ENCODE peak calls at places on chromosomes 16 and 17, in ten cellular contexts. E is Caki2; H is stimulated activated naive B cell treated with anti-CD40 and anti-IgM and Interleukin-4, amounts not matched to agents 10 μg/mL and 1 μg/mL and 100 μg/mL, for 72 hours; V is RWPE1; K is T-cell; B is gastrocnemius medialis; S is CD8-positive, alpha-beta memory T cell; X is stimulated activated CD8-positive, alpha-beta memory T cell treated with anti-CD3 and anti-CD28 coated beads, Interleukin-4, amount 100 ng/mL, for 24 hours; I is psoas muscle; M is astrocyte of the spinal cord. L is an unnamed sample.

GRCh38 chr16:17561056-17561455 is 90.3 kb upstream of the XYLT1 start:
- DNase-seq in S (no peak), H (no peak), K (no peak), X (no peak), E (no peak), V (no peak), I (no peak), B (no peak), M (no peak), L (no peak)

GRCh38 chr17:28644782-28645575 is at the start of gene BLTP2:
- DNase-seq in E (peak), K (peak), I (peak), B (peak), X (peak), V (peak), S (peak), H (peak), M (peak), L (peak)

GRCh38 chr17:74446551-74447500 is 14.9 kb downstream of the GPRC5C start:
- DNase-seq in K (no peak), X (peak), S (no peak), B (peak), H (no peak), E (no peak), I (peak), V (no peak), M (no peak), L (peak)

GRCh38 chr17:40035162-40035559 is 19.0 kb downstream of the MED24 start:
- DNase-seq in K (no peak), X (no peak), V (no peak), S (no peak), I (no peak), M (peak), B (no peak), E (no peak), H (no peak), L (no peak)

GRCh38 chr17:65013613-65014391 is 42.7 kb downstream of the GNA13 start:
- DNase-seq in B (no peak), K (no peak), X (no peak), M (peak), E (no peak), S (peak), V (peak), H (no peak), I (no peak), L (no peak)

GRCh38 chr17:29143894-29144293 is 36.3 kb downstream of the MYO18A start:
- DNase-seq in B (no peak), K (no peak), S (no peak), M (no peak), E (peak), X (no peak), I (peak), V (no peak), H (no peak), L (no peak)

GRCh38 chr17:6712058-6712853 is 913 bp downstream of the SLC13A5 start:
- DNase-seq in H (no peak), V (peak), K (no peak), M (peak), X (no peak), S (no peak), I (no peak), E (no peak), B (no peak), L (no peak)

GRCh38 chr17:7056386-7056785 is 12.5 kb upstream of the SLC16A11 start:
- DNase-seq in B (no peak), M (peak), E (peak), H (no peak), V (no peak), K (no peak), S (no peak), X (no peak), I (no peak), L (no peak)

GRCh38 chr17:38605852-38606645 is at the start of gene SRCIN1:
- DNase-seq in E (peak), I (peak), M (no peak), H (no peak), K (peak), S (peak), V (no peak), X (peak), B (no peak), L (no peak)

GRCh38 chr17:31134526-31134925 is 39.7 kb downstream of the NF1 start:
- DNase-seq in V (no peak), E (no peak), B (no peak), H (no peak), X (no peak), M (no peak), I (no peak), K (no peak), S (no peak), L (no peak)

GRCh38 chr17:29162909-29163341 is 17.3 kb downstream of the MYO18A start:
- DNase-seq in X (no peak), K (no peak), V (no peak), H (no peak), I (no peak), S (no peak), B (no peak), E (no peak), M (no peak), L (no peak)

GRCh38 chr17:42287305-42288077 is 807 bp upstream of the STAT5A start:
- DNase-seq in S (peak), K (no peak), V (no peak), B (peak), E (no peak), I (peak), H (peak), M (no peak), X (no peak), L (peak)

GRCh38 chr16:27364493-27365141 is 37.4 kb upstream of the IL21R start:
- DNase-seq in S (no peak), K (no peak), B (no peak), M (no peak), V (peak), I (no peak), E (no peak), X (no peak), H (no peak), L (no peak)

GRCh38 chr16:58025351-58026138 is at the start of gene MMP15:
- DNase-seq in B (peak), S (peak), V (peak), E (peak), M (peak), I (peak), X (peak), K (peak), H (peak), L (no peak)

GRCh38 chr16:82580293-82580900 is 46.4 kb upstream of the CDH13 start:
- DNase-seq in B (no peak), M (peak), I (no peak), S (no peak), X (no peak), K (no peak), E (peak), H (no peak), V (peak), L (no peak)

GRCh38 chr17:32882029-32882428 is 5.1 kb upstream of the MYO1D start:
- DNase-seq in M (no peak), X (no peak), K (no peak), S (no peak), V (no peak), H (no peak), E (no peak), B (no peak), I (no peak), L (no peak)

GRCh38 chr16:8885674-8886592 is 3.8 kb downstream of the LITAFD start:
- DNase-seq in K (no peak), H (no peak), I (peak), E (no peak), B (no peak), V (no peak), M (peak), S (no peak), X (no peak), L (no peak)

GRCh38 chr17:39776267-39776666 is 38.5 kb downstream of the GRB7 start:
- DNase-seq in V (no peak), I (no peak), H (no peak), X (no peak), S (no peak), E (no peak), M (no peak), K (no peak), B (no peak), L (no peak)

L was measured in right atrium auricular region.